ENCODE peak calls at places on chromosomes 11 and 22, in nine cellular contexts. J is substantia nigra; E is endodermal cell; L is adrenal gland; H is Peyer's patch; Q is CD8-positive, alpha-beta memory T cell; V is RWPE1; N is neural progenitor cell; I is brain microvascular endothelial cell. G is an unnamed sample.

GRCh38 chr11:59787816-59788215 is 22.8 kb downstream of the MRPL16 start:
- DNase-seq in N (no peak), V (peak; percentile 33), E (no peak), Q (no peak), L (no peak), H (no peak), I (peak; percentile 55), J (no peak), G (peak; percentile 85)

GRCh38 chr22:17581056-17581455 is 17.8 kb downstream of the SLC25A18 start:
- DNase-seq in H (no peak), L (no peak), J (no peak), V (no peak), N (no peak), I (no peak), E (no peak), Q (no peak), G (no peak)

GRCh38 chr11:110827276-110827675 is 115.0 kb upstream of the ARHGAP20 start:
- DNase-seq in E (no peak), V (no peak), H (no peak), L (no peak), Q (no peak), I (no peak), J (no peak), N (no peak), G (no peak)

GRCh38 chr11:116415095-116415494 is 357.7 kb downstream of the BUD13 start:
- DNase-seq in E (peak; percentile 64), J (no peak), H (no peak), V (no peak), L (no peak), N (no peak), Q (no peak), I (no peak), G (no peak)

GRCh38 chr22:20037419-20037818 is 16.5 kb downstream of the TANGO2 start:
- DNase-seq in N (no peak), H (no peak), L (no peak), I (no peak), J (no peak), E (no peak), Q (no peak), V (no peak), G (no peak)

GRCh38 chr22:26631282-26631681 is 9.5 kb downstream of the CRYBA4 start:
- DNase-seq in J (no peak), E (no peak), H (no peak), L (no peak), I (no peak), Q (no peak), N (no peak), V (no peak), G (no peak)

GRCh38 chr11:47571895-47572294 is 6.5 kb downstream of the PTPMT1 start:
- DNase-seq in H (no peak), E (no peak), Q (no peak), J (no peak), V (no peak), L (no peak), N (no peak), I (peak; percentile 71), G (peak; percentile 86)

GRCh38 chr22:27576815-27577564 is 224.6 kb downstream of the MN1 start:
- DNase-seq in L (peak; percentile 51), J (no peak), H (no peak), N (no peak), I (peak; percentile 92), V (no peak), E (no peak), Q (no peak), G (no peak)

GRCh38 chr11:10304495-10305261 is at the start of gene ADM:
- DNase-seq in H (peak; percentile 89), N (peak; percentile 86), L (peak; percentile 96), E (peak; percentile 96), J (peak; percentile 74), V (peak; percentile 89), Q (no peak), I (peak; percentile 92), G (peak; percentile 96)

DNA sequence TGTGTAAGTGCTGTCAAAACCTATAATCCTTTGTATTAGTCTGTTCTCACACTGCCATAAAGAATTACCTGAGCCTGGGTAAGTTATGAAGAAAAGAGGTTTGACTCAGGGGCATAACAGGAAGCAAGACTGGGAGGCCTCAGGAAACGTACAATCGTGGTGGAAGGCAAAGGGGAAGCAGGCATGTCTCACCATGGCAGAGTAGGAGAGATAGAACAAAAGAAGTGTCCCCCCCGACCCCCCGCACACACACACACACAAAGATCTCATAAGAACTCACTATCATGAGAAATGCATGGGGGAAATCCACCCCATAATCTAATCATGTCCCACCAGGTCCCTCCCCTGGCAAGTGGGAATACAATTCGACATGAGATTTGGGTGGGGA is 2.3 kb upstream of the USP28 start:
- DNase-seq in H (no peak), E (peak; percentile 21), V (no peak), N (no peak), J (no peak), I (no peak), L (no peak), Q (no peak), G (no peak)
- H3K27ac ChIP-seq in H (no peak overlapping the region), E (no peak overlapping the region), V (no peak overlapping the region), N (no peak overlapping the region), J (no peak overlapping the region), I (no peak overlapping the region), L (no peak overlapping the region), Q (no peak overlapping the region), G (no peak overlapping the region)

GRCh38 chr11:67572305-67572704 is 11.3 kb upstream of the GSTP1 start:
- DNase-seq in L (no peak), H (no peak), I (no peak), Q (no peak), V (no peak), J (no peak), N (no peak), E (no peak), G (no peak)

GRCh38 chr11:67576742-67577475 is 6.7 kb upstream of the GSTP1 start:
- DNase-seq in Q (no peak), I (no peak), H (no peak), E (peak; percentile 70), V (no peak), N (no peak), J (no peak), L (no peak), G (no peak)

GRCh38 chr11:67572747-67573419 is 10.7 kb upstream of the GSTP1 start:
- DNase-seq in L (peak; percentile 83), Q (no peak), V (no peak), H (peak; percentile 63), J (peak; percentile 8), N (peak; percentile 84), E (peak; percentile 84), I (peak; percentile 45), G (peak; percentile 73)

GRCh38 chr11:67571443-67571842 is 12.2 kb upstream of the GSTP1 start:
- DNase-seq in V (no peak), H (no peak), I (no peak), E (peak; percentile 57), J (no peak), Q (no peak), L (no peak), N (no peak), G (no peak)
- H3K27ac ChIP-seq in V (no peak overlapping the region), H (no peak overlapping the region), I (no peak overlapping the region), E (no peak overlapping the region), J (no peak overlapping the region), Q (no peak overlapping the region), L (no peak overlapping the region), N (no peak overlapping the region), G (no peak overlapping the region)

DNA sequence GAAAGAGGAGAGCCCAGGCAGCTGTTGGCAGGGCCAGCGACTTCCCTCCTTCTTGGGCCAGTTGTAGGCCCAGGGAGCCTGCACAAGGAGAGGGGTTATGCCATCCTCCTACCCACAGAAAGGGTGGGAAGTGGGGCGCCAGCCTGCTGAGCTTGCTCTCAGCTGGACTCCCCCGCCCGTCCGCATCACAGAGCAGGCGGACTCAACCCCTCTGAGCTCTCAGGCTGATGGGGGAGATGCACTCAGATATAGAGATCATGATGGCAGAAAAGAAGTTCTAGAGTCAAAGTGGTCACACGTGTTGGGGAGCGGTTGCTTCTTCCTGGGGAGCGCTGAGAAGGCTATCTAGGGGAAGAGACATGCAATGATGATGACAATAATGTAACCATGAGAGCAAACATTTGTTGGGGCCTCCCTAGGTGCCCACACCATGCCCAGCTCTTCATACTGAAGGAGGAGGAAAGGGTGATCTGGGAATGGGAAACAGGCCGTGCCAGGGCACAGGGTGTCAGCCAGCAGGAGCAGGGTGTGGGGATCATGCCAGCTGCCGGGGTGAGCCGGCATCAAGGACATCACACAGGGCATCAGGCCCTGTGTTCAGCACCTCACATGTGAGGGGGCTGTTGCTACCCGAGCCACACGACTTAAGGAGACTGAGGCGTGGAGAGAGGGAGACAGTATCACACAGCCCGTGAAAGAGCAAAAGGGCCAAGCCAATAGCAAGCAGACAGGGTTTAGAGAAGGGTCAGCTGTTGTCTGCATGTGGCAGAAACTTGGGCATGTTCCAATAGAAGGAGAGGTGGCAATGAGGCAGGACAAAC is 7.7 kb downstream of the SLC35E4 start:
- DNase-seq in E (no peak), N (no peak), L (no peak), I (no peak), V (no peak), J (peak; percentile 23), Q (no peak), H (no peak), G (no peak)
- H3K27ac ChIP-seq in E (no peak overlapping the region), N (no peak overlapping the region), L (no peak overlapping the region), I (no peak overlapping the region), V (no peak overlapping the region), J (peak overlapping the region; percentile 82), Q (no peak overlapping the region), H (no peak overlapping the region), G (peak overlapping the region; percentile 86)

GRCh38 chr11:108239076-108239475 is 16.2 kb downstream of the ATM start:
- DNase-seq in I (no peak), J (no peak), Q (no peak), E (no peak), L (no peak), V (no peak), N (no peak), H (no peak), G (no peak)

GRCh38 chr11:108233277-108233945 is 10.5 kb downstream of the ATM start:
- DNase-seq in J (no peak), Q (no peak), I (no peak), E (no peak), H (no peak), V (no peak), L (no peak), N (no peak), G (no peak)

GRCh38 chr11:108235192-108235591 is 12.3 kb downstream of the ATM start:
- DNase-seq in H (no peak), J (no peak), I (no peak), N (no peak), L (no peak), Q (no peak), E (no peak), V (no peak), G (no peak)

GRCh38 chr11:108235633-108236032 is 12.8 kb downstream of the ATM start:
- DNase-seq in E (no peak), J (no peak), I (no peak), L (no peak), H (no peak), N (no peak), Q (no peak), V (no peak), G (no peak)

DNA sequence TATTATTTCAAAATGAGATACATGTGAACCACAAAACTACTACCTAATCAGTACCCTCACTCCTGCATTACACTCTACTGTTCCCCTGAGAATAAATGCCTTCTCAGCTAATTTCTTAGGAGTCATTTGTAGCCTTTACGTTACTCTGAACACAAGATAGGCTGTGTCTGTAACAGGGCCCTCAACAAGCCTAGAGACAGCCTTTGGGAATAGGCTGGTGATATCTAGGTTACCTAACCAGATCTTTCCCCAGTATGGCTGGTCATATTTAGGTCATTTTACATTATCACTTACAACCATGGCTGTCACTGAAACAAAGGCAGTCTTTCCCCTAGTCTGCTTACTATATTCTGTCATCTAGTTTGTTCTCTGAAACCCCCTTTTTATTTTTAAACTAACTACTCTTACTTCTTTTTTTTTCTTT is 14.2 kb downstream of the ATM start:
- DNase-seq in J (no peak), E (no peak), I (no peak), N (no peak), V (no peak), Q (no peak), H (no peak), L (no peak), G (no peak)
- H3K27ac ChIP-seq in J (no peak overlapping the region), E (no peak overlapping the region), I (no peak overlapping the region), N (no peak overlapping the region), V (no peak overlapping the region), Q (peak overlapping the region; percentile 53), H (peak overlapping the region; percentile 80), L (no peak overlapping the region), G (no peak overlapping the region)